ENCODE peak calls at places on chromosomes 7 and 10, in five cellular contexts. One of them, this sample, is unnamed.

GRCh38 chr10:115953983-115954382 is 319.0 kb downstream of the GFRA1 start:
- DNase-seq in stomach: no peak
- DNase-seq in sigmoid colon: no peak
- DNase-seq in body of pancreas: no peak
- DNase-seq in tibial nerve: no peak
- DNase-seq in this sample: no peak

GRCh38 chr10:10798543-10799192 is 219.0 kb upstream of the CELF2 start:
- DNase-seq in stomach: no peak
- DNase-seq in sigmoid colon: peak
- DNase-seq in body of pancreas: no peak
- DNase-seq in tibial nerve: no peak
- DNase-seq in this sample: no peak

GRCh38 chr7:47401571-47402570 is 180.0 kb downstream of the TNS3 start:
- DNase-seq in stomach: peak
- DNase-seq in sigmoid colon: peak
- DNase-seq in body of pancreas: no peak
- DNase-seq in tibial nerve: no peak
- DNase-seq in this sample: peak

GRCh38 chr7:125061776-125062397 is 132.3 kb upstream of the POT1 start:
- DNase-seq in stomach: no peak
- DNase-seq in sigmoid colon: no peak
- DNase-seq in body of pancreas: no peak
- DNase-seq in tibial nerve: no peak
- DNase-seq in this sample: no peak

GRCh38 chr10:89147256-89147655 is 59.9 kb downstream of the CH25H start:
- DNase-seq in stomach: no peak
- DNase-seq in sigmoid colon: no peak
- DNase-seq in body of pancreas: no peak
- DNase-seq in tibial nerve: no peak
- DNase-seq in this sample: no peak

GRCh38 chr10:36556468-36556867 is 568.9 kb upstream of the ANKRD30A start:
- DNase-seq in stomach: no peak
- DNase-seq in sigmoid colon: no peak
- DNase-seq in body of pancreas: no peak
- DNase-seq in tibial nerve: no peak
- DNase-seq in this sample: no peak

GRCh38 chr10:60910543-60910942 is 33.4 kb downstream of the RHOBTB1 start:
- DNase-seq in stomach: peak
- DNase-seq in sigmoid colon: no peak
- DNase-seq in body of pancreas: peak
- DNase-seq in tibial nerve: peak
- DNase-seq in this sample: no peak

GRCh38 chr7:77383333-77383740 is 32.8 kb downstream of the GSAP start:
- DNase-seq in stomach: no peak
- DNase-seq in sigmoid colon: no peak
- DNase-seq in body of pancreas: no peak
- DNase-seq in tibial nerve: no peak
- DNase-seq in this sample: no peak

GRCh38 chr7:91140982-91141381 is 123.3 kb upstream of the FZD1 start:
- DNase-seq in stomach: no peak
- DNase-seq in sigmoid colon: no peak
- DNase-seq in body of pancreas: peak
- DNase-seq in tibial nerve: peak
- DNase-seq in this sample: no peak

GRCh38 chr10:113362645-113363091 is 190.2 kb upstream of the HABP2 start:
- DNase-seq in stomach: no peak
- DNase-seq in sigmoid colon: no peak
- DNase-seq in body of pancreas: no peak
- DNase-seq in tibial nerve: peak
- DNase-seq in this sample: no peak

GRCh38 chr7:24842449-24843241 is 85.4 kb upstream of the GSDME start:
- DNase-seq in stomach: no peak
- DNase-seq in sigmoid colon: no peak
- DNase-seq in body of pancreas: no peak
- DNase-seq in tibial nerve: no peak
- DNase-seq in this sample: no peak

GRCh38 chr7:106071999-106072714 is 40.0 kb downstream of the SYPL1 start:
- DNase-seq in stomach: peak
- DNase-seq in sigmoid colon: no peak
- DNase-seq in body of pancreas: peak
- DNase-seq in tibial nerve: no peak
- DNase-seq in this sample: no peak

GRCh38 chr10:8269976-8270375 is 215.5 kb downstream of the GATA3 start:
- DNase-seq in stomach: no peak
- DNase-seq in sigmoid colon: no peak
- DNase-seq in body of pancreas: no peak
- DNase-seq in tibial nerve: no peak
- DNase-seq in this sample: no peak

GRCh38 chr10:71661060-71661622 is 58.4 kb downstream of the C10orf105 start:
- DNase-seq in stomach: no peak
- DNase-seq in sigmoid colon: no peak
- DNase-seq in body of pancreas: no peak
- DNase-seq in tibial nerve: no peak
- DNase-seq in this sample: no peak

GRCh38 chr10:126964190-126964589 is 59.0 kb downstream of the DOCK1 start:
- DNase-seq in stomach: no peak
- DNase-seq in sigmoid colon: no peak
- DNase-seq in body of pancreas: no peak
- DNase-seq in tibial nerve: no peak
- DNase-seq in this sample: no peak

GRCh38 chr10:32055478-32056135 is 618 bp downstream of the KIF5B start:
- DNase-seq in stomach: peak
- DNase-seq in sigmoid colon: peak
- DNase-seq in body of pancreas: peak
- DNase-seq in tibial nerve: peak
- DNase-seq in this sample: peak

GRCh38 chr10:78672898-78673297 is 395.9 kb upstream of the ZMIZ1 start:
- DNase-seq in stomach: no peak
- DNase-seq in sigmoid colon: no peak
- DNase-seq in body of pancreas: no peak
- DNase-seq in tibial nerve: no peak
- DNase-seq in this sample: no peak

GRCh38 chr7:47216439-47216838 is 365.5 kb downstream of the TNS3 start:
- DNase-seq in stomach: no peak
- DNase-seq in sigmoid colon: no peak
- DNase-seq in body of pancreas: no peak
- DNase-seq in tibial nerve: no peak
- DNase-seq in this sample: no peak

GRCh38 chr7:132622081-132622480 is 45.8 kb upstream of the PLXNA4 start:
- DNase-seq in stomach: no peak
- DNase-seq in sigmoid colon: no peak
- DNase-seq in body of pancreas: no peak
- DNase-seq in tibial nerve: no peak
- DNase-seq in this sample: no peak

GRCh38 chr7:156673454-156673853 is 32.9 kb downstream of the RNF32 start:
- DNase-seq in stomach: no peak
- DNase-seq in sigmoid colon: no peak
- DNase-seq in body of pancreas: no peak
- DNase-seq in tibial nerve: no peak
- DNase-seq in this sample: no peak

GRCh38 chr7:130867581-130868136 is 133.7 kb upstream of the KLF14 start:
- DNase-seq in stomach: no peak
- DNase-seq in sigmoid colon: no peak
- DNase-seq in body of pancreas: no peak
- DNase-seq in tibial nerve: no peak
- DNase-seq in this sample: no peak

GRCh38 chr7:100465702-100466311 is 1.7 kb upstream of the SPACDR start:
- DNase-seq in stomach: peak
- DNase-seq in sigmoid colon: peak
- DNase-seq in body of pancreas: peak
- DNase-seq in tibial nerve: no peak
- DNase-seq in this sample: peak

GRCh38 chr10:37754538-37755323 is 102.7 kb downstream of the ZNF248 start:
- DNase-seq in stomach: peak
- DNase-seq in sigmoid colon: no peak
- DNase-seq in body of pancreas: peak
- DNase-seq in tibial nerve: no peak
- DNase-seq in this sample: no peak

GRCh38 chr7:102292813-102293798 is 6.4 kb downstream of the SH2B2 start:
- DNase-seq in stomach: no peak
- DNase-seq in sigmoid colon: no peak
- DNase-seq in body of pancreas: no peak
- DNase-seq in tibial nerve: no peak
- DNase-seq in this sample: no peak

GRCh38 chr10:104255244-104255981 is 721 bp downstream of the GSTO1 start:
- DNase-seq in stomach: no peak
- DNase-seq in sigmoid colon: no peak
- DNase-seq in body of pancreas: peak
- DNase-seq in tibial nerve: peak
- DNase-seq in this sample: no peak
- TF ChIP-seq POLR2A in stomach: no peak
- TF ChIP-seq POLR2A in sigmoid colon: peak
- TF ChIP-seq POLR2A in body of pancreas: peak
- TF ChIP-seq POLR2A in tibial nerve: peak
- TF ChIP-seq POLR2A in this sample: peak

DNA sequence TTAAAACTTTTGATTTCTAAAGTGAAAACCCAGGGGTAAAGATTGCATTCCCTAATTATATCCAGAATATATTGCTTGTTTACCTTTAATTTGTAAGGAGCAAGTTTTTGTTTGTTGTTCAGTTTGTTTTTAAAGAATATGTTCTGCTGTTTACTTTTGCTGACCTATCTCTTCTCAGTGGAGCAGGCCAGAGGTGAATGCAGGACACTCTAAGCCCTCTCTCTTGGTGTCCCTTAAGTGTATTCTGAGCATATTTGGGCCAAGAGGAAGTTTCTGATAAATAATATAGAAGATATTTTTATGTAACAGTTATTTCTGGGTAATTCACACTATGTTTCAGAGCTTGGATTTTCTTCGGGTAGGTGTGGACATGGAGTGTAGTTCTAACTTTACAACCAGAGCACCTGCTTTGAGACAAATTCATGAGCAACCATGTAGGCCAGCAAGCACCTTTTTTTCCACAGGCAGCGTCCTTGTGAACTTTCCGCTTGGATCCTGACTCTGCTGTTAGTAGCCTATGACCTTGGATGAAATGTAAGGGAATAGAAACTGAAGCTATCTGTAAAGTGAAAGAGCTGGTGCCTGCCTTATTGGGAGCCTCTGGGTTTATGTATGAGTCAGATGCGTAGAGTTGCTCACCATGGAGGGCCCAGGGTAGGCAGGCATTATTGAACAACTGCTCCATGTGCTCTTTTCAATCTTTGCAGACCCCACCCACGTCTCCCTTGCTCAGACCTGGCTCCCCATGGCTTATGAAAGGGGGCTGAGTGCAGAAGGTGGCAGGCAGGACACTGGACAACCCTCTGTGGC is 16.1 kb downstream of the OGDH start:
- DNase-seq in stomach: no peak
- DNase-seq in sigmoid colon: no peak
- DNase-seq in body of pancreas: peak
- DNase-seq in tibial nerve: no peak
- DNase-seq in this sample: no peak
- H3K4me3 ChIP-seq in stomach: no peak
- H3K4me3 ChIP-seq in sigmoid colon: no peak
- H3K4me3 ChIP-seq in body of pancreas: no peak
- H3K4me3 ChIP-seq in tibial nerve: no peak
- H3K4me3 ChIP-seq in this sample: no peak

GRCh38 chr7:26191974-26192479 is 8.5 kb downstream of the HNRNPA2B1 start:
- DNase-seq in stomach: no peak
- DNase-seq in sigmoid colon: no peak
- DNase-seq in body of pancreas: no peak
- DNase-seq in tibial nerve: no peak
- DNase-seq in this sample: no peak

GRCh38 chr7:26190417-26190869 is 10.1 kb downstream of the HNRNPA2B1 start:
- DNase-seq in stomach: no peak
- DNase-seq in sigmoid colon: no peak
- DNase-seq in body of pancreas: no peak
- DNase-seq in tibial nerve: no peak
- DNase-seq in this sample: no peak

GRCh38 chr7:26191233-26191973 is 9.1 kb downstream of the HNRNPA2B1 start:
- DNase-seq in stomach: no peak
- DNase-seq in sigmoid colon: no peak
- DNase-seq in body of pancreas: no peak
- DNase-seq in tibial nerve: no peak
- DNase-seq in this sample: no peak

GRCh38 chr7:26193432-26194206 is 6.9 kb downstream of the HNRNPA2B1 start:
- DNase-seq in stomach: no peak
- DNase-seq in sigmoid colon: no peak
- DNase-seq in body of pancreas: no peak
- DNase-seq in tibial nerve: no peak
- DNase-seq in this sample: no peak

DNA sequence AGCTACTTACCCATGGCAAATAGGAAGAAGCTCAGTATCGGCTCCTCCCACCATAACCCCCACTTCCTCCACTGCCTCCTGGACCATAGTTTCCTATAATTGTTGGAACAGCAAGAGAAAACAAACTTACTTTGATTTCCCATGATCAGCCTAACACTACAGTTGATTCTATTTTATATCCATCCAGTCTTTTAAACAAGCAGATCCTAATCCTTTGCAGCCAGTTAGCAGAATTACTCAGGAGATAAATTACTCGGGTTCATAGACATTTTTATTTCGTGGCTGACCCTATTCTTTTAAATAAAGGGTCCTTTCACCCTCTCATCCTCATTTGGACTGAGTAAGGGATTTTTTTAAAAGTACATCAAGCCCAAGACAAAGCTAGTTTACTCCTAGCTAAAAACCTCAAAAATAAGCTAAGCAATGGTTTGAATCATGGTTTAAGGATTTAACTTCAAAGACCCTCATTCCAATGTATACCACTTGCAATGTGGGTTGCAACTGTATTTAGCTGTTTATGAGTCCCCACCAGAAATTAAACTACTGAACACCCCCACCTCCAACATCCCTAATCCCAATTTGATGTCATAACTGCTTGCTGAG is 8.0 kb downstream of the HNRNPA2B1 start:
- DNase-seq in stomach: no peak
- DNase-seq in sigmoid colon: no peak
- DNase-seq in body of pancreas: no peak
- DNase-seq in tibial nerve: no peak
- DNase-seq in this sample: no peak
- TF ChIP-seq POLR2A in stomach: no peak
- TF ChIP-seq POLR2A in sigmoid colon: no peak
- TF ChIP-seq POLR2A in body of pancreas: no peak
- TF ChIP-seq POLR2A in tibial nerve: no peak
- TF ChIP-seq POLR2A in this sample: no peak

DNA sequence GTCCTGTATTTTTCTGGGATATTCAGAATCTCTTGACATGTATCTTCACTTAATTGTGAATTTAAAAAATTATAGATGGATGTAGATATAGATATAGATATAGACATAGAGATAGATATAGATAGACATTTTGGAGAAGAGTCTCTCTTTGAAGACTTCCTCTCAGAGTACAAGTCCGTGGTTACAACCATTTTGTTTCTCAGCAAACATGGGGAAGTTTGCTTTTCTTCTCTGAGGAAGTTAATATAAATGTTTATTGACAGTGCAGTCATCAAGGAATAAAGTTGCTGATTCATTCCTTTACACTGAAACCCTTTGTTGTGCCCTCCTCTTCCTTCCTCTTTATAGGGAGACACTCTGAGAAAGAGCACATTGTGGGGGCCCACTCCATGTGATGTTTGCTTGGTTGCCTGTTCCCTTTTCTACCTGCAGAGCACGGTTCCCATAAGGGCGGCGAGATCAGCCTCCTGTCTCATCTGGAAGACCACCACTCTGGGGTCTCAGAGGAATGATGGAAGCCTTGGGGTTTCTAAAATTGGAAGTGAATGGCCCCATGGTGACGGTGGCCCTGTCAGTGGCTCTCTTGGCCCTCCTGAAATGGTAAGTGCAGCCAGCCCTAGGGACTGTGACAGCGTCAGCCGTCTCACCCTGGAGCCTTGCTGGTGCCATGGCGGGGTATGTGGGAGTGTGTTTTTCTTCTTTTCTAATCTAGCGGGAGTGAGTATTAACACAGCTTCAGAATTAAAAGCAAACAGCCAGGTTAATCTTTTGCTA is at the start of gene TBXAS1:
- DNase-seq in stomach: peak
- DNase-seq in sigmoid colon: no peak
- DNase-seq in body of pancreas: peak
- DNase-seq in tibial nerve: peak
- DNase-seq in this sample: peak
- H3K4me3 ChIP-seq in stomach: peak
- H3K4me3 ChIP-seq in sigmoid colon: peak
- H3K4me3 ChIP-seq in body of pancreas: no peak
- H3K4me3 ChIP-seq in tibial nerve: peak
- H3K4me3 ChIP-seq in this sample: peak